ENCODE peak calls at places on chromosomes 2 and 18, in eight cellular contexts. E is Caki2; I is stimulated activated CD4-positive, alpha-beta T cell treated with anti-CD3 and anti-CD28 coated beads, Interleukin-15, amount 100 ng/mL, for 24 hours; L is activated gamma-delta T cell treated with anti-CD3 and anti-CD28 coated beads, Interleukin-2, amount 50 U/mL, for 16 hours; F is activated CD4-positive, alpha-beta T cell treated with anti-CD3 and anti-CD28 coated beads for 24 hours; S is stimulated activated CD8-positive, alpha-beta memory T cell treated with anti-CD3 and anti-CD28 coated beads, Interleukin-7, amount 100 ng/mL, for 1 hour; X is CD8-positive, alpha-beta memory T cell; A is HAP-1. D is an unnamed sample.

GRCh38 chr2:157107877-157108276 is 149.6 kb upstream of the GALNT5 start:
- DNase-seq in E (peak), I (no peak), L (no peak), F (no peak), S (no peak), X (no peak), A (peak), D (no peak)

GRCh38 chr2:25314514-25315315 is 27.0 kb downstream of the DNMT3A start:
- DNase-seq in E (no peak), I (peak), L (peak), F (peak), S (peak), X (peak), A (peak), D (peak)

GRCh38 chr2:47534179-47534919 is 131.4 kb downstream of the MSH2 start:
- DNase-seq in E (peak), I (peak), L (no peak), F (no peak), S (no peak), X (no peak), A (no peak), D (no peak)

GRCh38 chr18:31723998-31724711 is 36.5 kb downstream of the SLC25A52 start:
- DNase-seq in E (no peak), I (peak), L (no peak), F (no peak), S (no peak), X (no peak), A (no peak), D (no peak)

GRCh38 chr2:72859831-72860262 is 27.4 kb upstream of the SPR start:
- DNase-seq in E (peak), I (peak), L (peak), F (peak), S (peak), X (peak), A (peak), D (peak)

GRCh38 chr2:37629529-37629928 is 41.9 kb downstream of the CDC42EP3 start:
- DNase-seq in E (no peak), I (no peak), L (no peak), F (no peak), S (no peak), X (no peak), A (no peak), D (no peak)

GRCh38 chr2:105396254-105397024 is 2.4 kb downstream of the FHL2 start:
- DNase-seq in E (peak), I (peak), L (no peak), F (peak), S (no peak), X (no peak), A (peak), D (no peak)

GRCh38 chr18:55152801-55153200 is 193.5 kb upstream of the CCDC68 start:
- DNase-seq in E (no peak), I (no peak), L (no peak), F (no peak), S (no peak), X (no peak), A (no peak), D (no peak)

GRCh38 chr2:8138923-8139667 is 542.8 kb upstream of the ID2 start:
- DNase-seq in E (no peak), I (no peak), L (no peak), F (no peak), S (no peak), X (no peak), A (no peak), D (no peak)

GRCh38 chr2:17298453-17298852 is 219.8 kb downstream of the RAD51AP2 start:
- DNase-seq in E (no peak), I (no peak), L (no peak), F (no peak), S (no peak), X (no peak), A (no peak), D (no peak)

GRCh38 chr2:1618191-1618961 is 125.9 kb downstream of the PXDN start:
- DNase-seq in E (no peak), I (no peak), L (no peak), F (no peak), S (no peak), X (no peak), A (no peak), D (no peak)

GRCh38 chr2:144403940-144404339 is 116.0 kb downstream of the ZEB2 start:
- DNase-seq in E (no peak), I (no peak), L (no peak), F (no peak), S (no peak), X (no peak), A (no peak), D (no peak)

GRCh38 chr2:26639685-26640240 is 1.4 kb downstream of the CIB4 start:
- DNase-seq in E (no peak), I (no peak), L (no peak), F (no peak), S (no peak), X (no peak), A (no peak), D (no peak)

GRCh38 chr2:215895330-215895729 is 118.0 kb downstream of the MREG start:
- DNase-seq in E (no peak), I (no peak), L (no peak), F (no peak), S (no peak), X (no peak), A (no peak), D (no peak)

GRCh38 chr2:45242161-45242741 is 233.0 kb upstream of the SIX2 start:
- DNase-seq in E (no peak), I (no peak), L (no peak), F (no peak), S (no peak), X (no peak), A (no peak), D (no peak)

D was measured in central memory CD4-positive, alpha-beta T cell.